ENCODE peak calls at places on chromosomes 1 and 21, in five cellular contexts. One of them, this sample, is unnamed.

GRCh38 chr21:32411366-32412161 is 942 bp upstream of the EVA1C start:
- DNase-seq in stimulated activated naive CD4-positive, alpha-beta T cell: peak
- DNase-seq in AML-193: no peak
- DNase-seq in KBM-7: peak
- DNase-seq in dorsolateral prefrontal cortex: peak
- DNase-seq in this sample: no peak

GRCh38 chr1:224733021-224733911 is 117.1 kb downstream of the CNIH3 start:
- DNase-seq in KBM-7: no peak
- DNase-seq in stimulated activated naive CD4-positive, alpha-beta T cell: no peak
- DNase-seq in dorsolateral prefrontal cortex: no peak
- DNase-seq in AML-193: no peak
- DNase-seq in this sample: no peak

GRCh38 chr1:31054958-31055481 is 10.5 kb downstream of the PUM1 start:
- DNase-seq in dorsolateral prefrontal cortex: no peak
- DNase-seq in stimulated activated naive CD4-positive, alpha-beta T cell: no peak
- DNase-seq in KBM-7: no peak
- DNase-seq in AML-193: no peak
- DNase-seq in this sample: no peak

GRCh38 chr1:175287377-175287776 is 94.8 kb upstream of the KIAA0040 start:
- DNase-seq in AML-193: no peak
- DNase-seq in KBM-7: no peak
- DNase-seq in dorsolateral prefrontal cortex: no peak
- DNase-seq in stimulated activated naive CD4-positive, alpha-beta T cell: no peak
- DNase-seq in this sample: peak

GRCh38 chr1:225424562-225425210 is 3.2 kb downstream of the LBR start:
- DNase-seq in KBM-7: no peak
- DNase-seq in dorsolateral prefrontal cortex: no peak
- DNase-seq in stimulated activated naive CD4-positive, alpha-beta T cell: no peak
- DNase-seq in AML-193: no peak
- DNase-seq in this sample: no peak

GRCh38 chr21:44297525-44298290 is 2.1 kb upstream of the PFKL start:
- DNase-seq in dorsolateral prefrontal cortex: peak
- DNase-seq in AML-193: peak
- DNase-seq in stimulated activated naive CD4-positive, alpha-beta T cell: peak
- DNase-seq in KBM-7: peak
- DNase-seq in this sample: peak

GRCh38 chr1:61640531-61641125 is 84.3 kb downstream of the TM2D1 start:
- DNase-seq in KBM-7: no peak
- DNase-seq in stimulated activated naive CD4-positive, alpha-beta T cell: no peak
- DNase-seq in AML-193: no peak
- DNase-seq in dorsolateral prefrontal cortex: no peak
- DNase-seq in this sample: no peak

GRCh38 chr1:246162560-246162959 is 344.5 kb downstream of the SMYD3 start:
- DNase-seq in KBM-7: no peak
- DNase-seq in dorsolateral prefrontal cortex: no peak
- DNase-seq in stimulated activated naive CD4-positive, alpha-beta T cell: no peak
- DNase-seq in AML-193: no peak
- DNase-seq in this sample: no peak

GRCh38 chr1:50570064-50570463 is 146.8 kb upstream of the DMRTA2 start:
- DNase-seq in AML-193: no peak
- DNase-seq in stimulated activated naive CD4-positive, alpha-beta T cell: no peak
- DNase-seq in KBM-7: no peak
- DNase-seq in dorsolateral prefrontal cortex: no peak
- DNase-seq in this sample: no peak

GRCh38 chr1:146032613-146033219 is 11.2 kb upstream of the HJV start:
- DNase-seq in AML-193: peak
- DNase-seq in dorsolateral prefrontal cortex: no peak
- DNase-seq in stimulated activated naive CD4-positive, alpha-beta T cell: peak
- DNase-seq in KBM-7: peak
- DNase-seq in this sample: peak

GRCh38 chr1:66132324-66132723 is 339.6 kb downstream of the PDE4B start:
- DNase-seq in dorsolateral prefrontal cortex: no peak
- DNase-seq in stimulated activated naive CD4-positive, alpha-beta T cell: no peak
- DNase-seq in AML-193: no peak
- DNase-seq in KBM-7: no peak
- DNase-seq in this sample: no peak

GRCh38 chr1:42157667-42158066 is 4.5 kb downstream of the GUCA2B start:
- DNase-seq in dorsolateral prefrontal cortex: no peak
- DNase-seq in AML-193: no peak
- DNase-seq in KBM-7: peak
- DNase-seq in stimulated activated naive CD4-positive, alpha-beta T cell: no peak
- DNase-seq in this sample: peak

GRCh38 chr1:51973587-51974474 is 16.7 kb downstream of the RAB3B start:
- DNase-seq in stimulated activated naive CD4-positive, alpha-beta T cell: no peak
- DNase-seq in AML-193: no peak
- DNase-seq in dorsolateral prefrontal cortex: no peak
- DNase-seq in KBM-7: no peak
- DNase-seq in this sample: no peak

GRCh38 chr1:119712342-119713038 is 756 bp downstream of the PHGDH start:
- DNase-seq in dorsolateral prefrontal cortex: peak
- DNase-seq in stimulated activated naive CD4-positive, alpha-beta T cell: peak
- DNase-seq in KBM-7: peak
- DNase-seq in AML-193: no peak
- DNase-seq in this sample: peak

GRCh38 chr1:22526098-22526497 is 37.2 kb upstream of the EPHA8 start:
- DNase-seq in dorsolateral prefrontal cortex: no peak
- DNase-seq in KBM-7: no peak
- DNase-seq in AML-193: no peak
- DNase-seq in stimulated activated naive CD4-positive, alpha-beta T cell: no peak
- DNase-seq in this sample: no peak